ENCODE peak calls at places on chromosomes 7 and 10, in four cellular contexts. S, G, H and D are unnamed samples.

GRCh38 chr7:79376297-79377025 is 77.0 kb downstream of the MAGI2 start:
- DNase-seq in S (no peak), G (no peak), H (no peak), D (no peak)

GRCh38 chr7:5408777-5409176 is 14.9 kb downstream of the TNRC18 start:
- DNase-seq in S (no peak), G (peak; percentile 53), H (no peak), D (no peak)

GRCh38 chr10:64115913-64116643 is 594.9 kb downstream of the REEP3 start:
- DNase-seq in S (no peak), G (peak; percentile 23), H (no peak), D (no peak)

GRCh38 chr7:50939026-50939425 is 156.3 kb upstream of the GRB10 start:
- DNase-seq in S (no peak), G (no peak), H (no peak), D (no peak)

GRCh38 chr7:82204694-82205093 is 238.9 kb downstream of the CACNA2D1 start:
- DNase-seq in S (no peak), G (peak; percentile 70), H (no peak), D (peak; percentile 22)

GRCh38 chr10:101775273-101776131 is at the start of gene FGF8:
- DNase-seq in S (no peak), G (no peak), H (no peak), D (no peak)

GRCh38 chr10:79084012-79084971 is 15.5 kb downstream of the ZMIZ1 start:
- DNase-seq in S (no peak), G (peak; percentile 95), H (peak; percentile 24), D (peak; percentile 45)

GRCh38 chr10:127386606-127387327 is 162.3 kb upstream of the NPS start:
- DNase-seq in S (no peak), G (no peak), H (no peak), D (no peak)

GRCh38 chr7:44471436-44471835 is 19.0 kb downstream of the NUDCD3 start:
- DNase-seq in S (no peak), G (no peak), H (no peak), D (no peak)

GRCh38 chr10:17590969-17591645 is 26.1 kb downstream of the HACD1 start:
- DNase-seq in S (no peak), G (no peak), H (no peak), D (no peak)

GRCh38 chr7:114481995-114482394 is 67.4 kb downstream of the FOXP2 start:
- DNase-seq in S (no peak), G (peak; percentile 82), H (no peak), D (peak; percentile 22)

GRCh38 chr7:18958627-18959026 is 158.8 kb downstream of the TWIST1 start:
- DNase-seq in S (no peak), G (peak; percentile 50), H (no peak), D (no peak)

GRCh38 chr10:20100157-20100556 is 283.9 kb downstream of the PLXDC2 start:
- DNase-seq in S (no peak), G (peak; percentile 86), H (no peak), D (no peak)

GRCh38 chr7:4739528-4739992 is 35.9 kb upstream of the AP5Z1 start:
- DNase-seq in S (no peak), G (peak; percentile 81), H (peak; percentile 33), D (no peak)

GRCh38 chr7:152617056-152617455 is 58.9 kb downstream of the XRCC2 start:
- DNase-seq in S (no peak), G (peak; percentile 6), H (no peak), D (no peak)

GRCh38 chr10:113094114-113094486 is 144.1 kb downstream of the TCF7L2 start:
- DNase-seq in S (no peak), G (peak; percentile 65), H (no peak), D (no peak)

GRCh38 chr7:2701406-2701805 is 13.4 kb downstream of the AMZ1 start:
- DNase-seq in S (no peak), G (no peak), H (no peak), D (no peak)

GRCh38 chr7:155676052-155676451 is 31.6 kb downstream of the RBM33 start:
- DNase-seq in S (no peak), G (no peak), H (no peak), D (no peak)

GRCh38 chr10:132212816-132213215 is 26.1 kb downstream of the DPYSL4 start:
- DNase-seq in S (no peak), G (no peak), H (no peak), D (no peak)

GRCh38 chr10:124626759-124627380 is 117.3 kb downstream of the FAM53B start:
- DNase-seq in S (no peak), G (no peak), H (peak; percentile 67), D (no peak)

GRCh38 chr7:106542550-106543220 is 118.3 kb downstream of the CCDC71L start:
- DNase-seq in S (no peak), G (peak; percentile 97), H (peak; percentile 43), D (no peak)

GRCh38 chr10:76160758-76161555 is 729.5 kb downstream of the LRMDA start:
- DNase-seq in S (no peak), G (no peak), H (no peak), D (no peak)

GRCh38 chr10:26881600-26882331 is 21.0 kb upstream of the ABI1 start:
- DNase-seq in S (no peak), G (peak; percentile 84), H (peak; percentile 41), D (no peak)

GRCh38 chr7:155456772-155457543 is 971 bp upstream of the EN2 start:
- DNase-seq in S (no peak), G (peak; percentile 63), H (no peak), D (no peak)

GRCh38 chr10:75399461-75400162 is 2.0 kb downstream of the ZNF503 start:
- DNase-seq in S (no peak), G (peak; percentile 86), H (peak; percentile 34), D (no peak)